ENCODE peak calls at places on chromosomes 4 and X, in ten cellular contexts. One of them, this sample, is unnamed.

GRCh38 chr4:150948069-150948468 is 67.0 kb downstream of the LRBA start:
- DNase-seq in activated CD4-positive, alpha-beta T cell treated with anti-CD3 and anti-CD28 coated beads, Interleukin-2, amount 10 ng/mL, durations not matched to agents 7 days and 5 days: no peak
- DNase-seq in endothelial cell of umbilical vein: no peak
- DNase-seq in caudate nucleus: no peak
- DNase-seq in NCI-H345: no peak
- DNase-seq in GM13976: no peak
- DNase-seq in stimulated activated CD8-positive, alpha-beta memory T cell treated with anti-CD3 and anti-CD28 coated beads, Interleukin-12 subunit alpha, Interleukin-12 subunit beta, amount 100 ng/mL, for 4 hours: no peak
- DNase-seq in COLO829: no peak
- DNase-seq in activated naive CD8-positive, alpha-beta T cell treated with anti-CD3 and anti-CD28 coated beads, Interleukin-2, amount 10 ng/mL, durations not matched to agents 7 days and 5 days: no peak
- DNase-seq in esophagus muscularis mucosa: no peak
- DNase-seq in this sample: no peak

GRCh38 chr4:17633600-17633999 is 19.2 kb downstream of the MED28 start:
- DNase-seq in NCI-H345: no peak
- DNase-seq in caudate nucleus: no peak
- DNase-seq in esophagus muscularis mucosa: no peak
- DNase-seq in stimulated activated CD8-positive, alpha-beta memory T cell treated with anti-CD3 and anti-CD28 coated beads, Interleukin-12 subunit alpha, Interleukin-12 subunit beta, amount 100 ng/mL, for 4 hours: no peak
- DNase-seq in endothelial cell of umbilical vein: no peak
- DNase-seq in COLO829: no peak
- DNase-seq in activated naive CD8-positive, alpha-beta T cell treated with anti-CD3 and anti-CD28 coated beads, Interleukin-2, amount 10 ng/mL, durations not matched to agents 7 days and 5 days: no peak
- DNase-seq in activated CD4-positive, alpha-beta T cell treated with anti-CD3 and anti-CD28 coated beads, Interleukin-2, amount 10 ng/mL, durations not matched to agents 7 days and 5 days: no peak
- DNase-seq in GM13976: no peak
- DNase-seq in this sample: no peak

GRCh38 chrX:154352466-154352865 is 22.0 kb downstream of the FLNA start:
- DNase-seq in NCI-H345: no peak
- DNase-seq in activated CD4-positive, alpha-beta T cell treated with anti-CD3 and anti-CD28 coated beads, Interleukin-2, amount 10 ng/mL, durations not matched to agents 7 days and 5 days: no peak
- DNase-seq in caudate nucleus: no peak
- DNase-seq in GM13976: no peak
- DNase-seq in endothelial cell of umbilical vein: no peak
- DNase-seq in esophagus muscularis mucosa: no peak
- DNase-seq in stimulated activated CD8-positive, alpha-beta memory T cell treated with anti-CD3 and anti-CD28 coated beads, Interleukin-12 subunit alpha, Interleukin-12 subunit beta, amount 100 ng/mL, for 4 hours: no peak
- DNase-seq in COLO829: no peak
- DNase-seq in activated naive CD8-positive, alpha-beta T cell treated with anti-CD3 and anti-CD28 coated beads, Interleukin-2, amount 10 ng/mL, durations not matched to agents 7 days and 5 days: no peak
- DNase-seq in this sample: no peak

GRCh38 chrX:357693-358471 is 28.8 kb downstream of the PPP2R3B start:
- DNase-seq in esophagus muscularis mucosa: no peak
- DNase-seq in activated CD4-positive, alpha-beta T cell treated with anti-CD3 and anti-CD28 coated beads, Interleukin-2, amount 10 ng/mL, durations not matched to agents 7 days and 5 days: peak
- DNase-seq in activated naive CD8-positive, alpha-beta T cell treated with anti-CD3 and anti-CD28 coated beads, Interleukin-2, amount 10 ng/mL, durations not matched to agents 7 days and 5 days: peak
- DNase-seq in endothelial cell of umbilical vein: peak
- DNase-seq in GM13976: no peak
- DNase-seq in caudate nucleus: no peak
- DNase-seq in COLO829: no peak
- DNase-seq in stimulated activated CD8-positive, alpha-beta memory T cell treated with anti-CD3 and anti-CD28 coated beads, Interleukin-12 subunit alpha, Interleukin-12 subunit beta, amount 100 ng/mL, for 4 hours: no peak
- DNase-seq in NCI-H345: no peak
- DNase-seq in this sample: no peak

GRCh38 chrX:40544343-40545250 is 36.2 kb upstream of the ATP6AP2 start:
- DNase-seq in activated CD4-positive, alpha-beta T cell treated with anti-CD3 and anti-CD28 coated beads, Interleukin-2, amount 10 ng/mL, durations not matched to agents 7 days and 5 days: no peak
- DNase-seq in NCI-H345: no peak
- DNase-seq in stimulated activated CD8-positive, alpha-beta memory T cell treated with anti-CD3 and anti-CD28 coated beads, Interleukin-12 subunit alpha, Interleukin-12 subunit beta, amount 100 ng/mL, for 4 hours: no peak
- DNase-seq in caudate nucleus: no peak
- DNase-seq in COLO829: no peak
- DNase-seq in esophagus muscularis mucosa: no peak
- DNase-seq in activated naive CD8-positive, alpha-beta T cell treated with anti-CD3 and anti-CD28 coated beads, Interleukin-2, amount 10 ng/mL, durations not matched to agents 7 days and 5 days: no peak
- DNase-seq in GM13976: no peak
- DNase-seq in endothelial cell of umbilical vein: peak
- DNase-seq in this sample: no peak

GRCh38 chr4:24932831-24933230 is 20.0 kb upstream of the CCDC149 start:
- DNase-seq in GM13976: no peak
- DNase-seq in caudate nucleus: no peak
- DNase-seq in COLO829: peak
- DNase-seq in activated naive CD8-positive, alpha-beta T cell treated with anti-CD3 and anti-CD28 coated beads, Interleukin-2, amount 10 ng/mL, durations not matched to agents 7 days and 5 days: no peak
- DNase-seq in stimulated activated CD8-positive, alpha-beta memory T cell treated with anti-CD3 and anti-CD28 coated beads, Interleukin-12 subunit alpha, Interleukin-12 subunit beta, amount 100 ng/mL, for 4 hours: no peak
- DNase-seq in NCI-H345: no peak
- DNase-seq in endothelial cell of umbilical vein: no peak
- DNase-seq in activated CD4-positive, alpha-beta T cell treated with anti-CD3 and anti-CD28 coated beads, Interleukin-2, amount 10 ng/mL, durations not matched to agents 7 days and 5 days: no peak
- DNase-seq in esophagus muscularis mucosa: no peak
- DNase-seq in this sample: no peak

GRCh38 chr4:65893311-65893710 is 223.0 kb upstream of the EPHA5 start:
- DNase-seq in caudate nucleus: no peak
- DNase-seq in COLO829: no peak
- DNase-seq in GM13976: no peak
- DNase-seq in esophagus muscularis mucosa: no peak
- DNase-seq in activated naive CD8-positive, alpha-beta T cell treated with anti-CD3 and anti-CD28 coated beads, Interleukin-2, amount 10 ng/mL, durations not matched to agents 7 days and 5 days: no peak
- DNase-seq in activated CD4-positive, alpha-beta T cell treated with anti-CD3 and anti-CD28 coated beads, Interleukin-2, amount 10 ng/mL, durations not matched to agents 7 days and 5 days: no peak
- DNase-seq in stimulated activated CD8-positive, alpha-beta memory T cell treated with anti-CD3 and anti-CD28 coated beads, Interleukin-12 subunit alpha, Interleukin-12 subunit beta, amount 100 ng/mL, for 4 hours: no peak
- DNase-seq in endothelial cell of umbilical vein: no peak
- DNase-seq in NCI-H345: no peak
- DNase-seq in this sample: no peak

GRCh38 chr4:138959421-138959820 is 56.2 kb upstream of the NOCT start:
- DNase-seq in activated CD4-positive, alpha-beta T cell treated with anti-CD3 and anti-CD28 coated beads, Interleukin-2, amount 10 ng/mL, durations not matched to agents 7 days and 5 days: no peak
- DNase-seq in GM13976: no peak
- DNase-seq in COLO829: no peak
- DNase-seq in activated naive CD8-positive, alpha-beta T cell treated with anti-CD3 and anti-CD28 coated beads, Interleukin-2, amount 10 ng/mL, durations not matched to agents 7 days and 5 days: no peak
- DNase-seq in stimulated activated CD8-positive, alpha-beta memory T cell treated with anti-CD3 and anti-CD28 coated beads, Interleukin-12 subunit alpha, Interleukin-12 subunit beta, amount 100 ng/mL, for 4 hours: no peak
- DNase-seq in esophagus muscularis mucosa: no peak
- DNase-seq in caudate nucleus: no peak
- DNase-seq in endothelial cell of umbilical vein: no peak
- DNase-seq in NCI-H345: no peak
- DNase-seq in this sample: no peak

GRCh38 chr4:123878976-123879375 is 482.4 kb downstream of the SPRY1 start:
- DNase-seq in NCI-H345: no peak
- DNase-seq in activated naive CD8-positive, alpha-beta T cell treated with anti-CD3 and anti-CD28 coated beads, Interleukin-2, amount 10 ng/mL, durations not matched to agents 7 days and 5 days: no peak
- DNase-seq in COLO829: no peak
- DNase-seq in stimulated activated CD8-positive, alpha-beta memory T cell treated with anti-CD3 and anti-CD28 coated beads, Interleukin-12 subunit alpha, Interleukin-12 subunit beta, amount 100 ng/mL, for 4 hours: no peak
- DNase-seq in caudate nucleus: no peak
- DNase-seq in endothelial cell of umbilical vein: no peak
- DNase-seq in activated CD4-positive, alpha-beta T cell treated with anti-CD3 and anti-CD28 coated beads, Interleukin-2, amount 10 ng/mL, durations not matched to agents 7 days and 5 days: no peak
- DNase-seq in esophagus muscularis mucosa: no peak
- DNase-seq in GM13976: no peak
- DNase-seq in this sample: no peak

GRCh38 chrX:12709047-12709446 is 82.2 kb upstream of the PRPS2 start:
- DNase-seq in caudate nucleus: no peak
- DNase-seq in endothelial cell of umbilical vein: no peak
- DNase-seq in GM13976: no peak
- DNase-seq in stimulated activated CD8-positive, alpha-beta memory T cell treated with anti-CD3 and anti-CD28 coated beads, Interleukin-12 subunit alpha, Interleukin-12 subunit beta, amount 100 ng/mL, for 4 hours: no peak
- DNase-seq in COLO829: no peak
- DNase-seq in activated naive CD8-positive, alpha-beta T cell treated with anti-CD3 and anti-CD28 coated beads, Interleukin-2, amount 10 ng/mL, durations not matched to agents 7 days and 5 days: peak
- DNase-seq in esophagus muscularis mucosa: no peak
- DNase-seq in activated CD4-positive, alpha-beta T cell treated with anti-CD3 and anti-CD28 coated beads, Interleukin-2, amount 10 ng/mL, durations not matched to agents 7 days and 5 days: no peak
- DNase-seq in NCI-H345: no peak
- DNase-seq in this sample: no peak

GRCh38 chr4:53702334-53703266 is 111.3 kb upstream of the LNX1 start:
- DNase-seq in esophagus muscularis mucosa: peak
- DNase-seq in endothelial cell of umbilical vein: peak
- DNase-seq in GM13976: peak
- DNase-seq in activated naive CD8-positive, alpha-beta T cell treated with anti-CD3 and anti-CD28 coated beads, Interleukin-2, amount 10 ng/mL, durations not matched to agents 7 days and 5 days: no peak
- DNase-seq in stimulated activated CD8-positive, alpha-beta memory T cell treated with anti-CD3 and anti-CD28 coated beads, Interleukin-12 subunit alpha, Interleukin-12 subunit beta, amount 100 ng/mL, for 4 hours: no peak
- DNase-seq in NCI-H345: peak
- DNase-seq in activated CD4-positive, alpha-beta T cell treated with anti-CD3 and anti-CD28 coated beads, Interleukin-2, amount 10 ng/mL, durations not matched to agents 7 days and 5 days: peak
- DNase-seq in COLO829: peak
- DNase-seq in caudate nucleus: no peak
- DNase-seq in this sample: peak

GRCh38 chrX:3442685-3443084 is 96.2 kb upstream of the MXRA5 start:
- DNase-seq in stimulated activated CD8-positive, alpha-beta memory T cell treated with anti-CD3 and anti-CD28 coated beads, Interleukin-12 subunit alpha, Interleukin-12 subunit beta, amount 100 ng/mL, for 4 hours: no peak
- DNase-seq in COLO829: no peak
- DNase-seq in caudate nucleus: no peak
- DNase-seq in GM13976: no peak
- DNase-seq in activated CD4-positive, alpha-beta T cell treated with anti-CD3 and anti-CD28 coated beads, Interleukin-2, amount 10 ng/mL, durations not matched to agents 7 days and 5 days: no peak
- DNase-seq in NCI-H345: no peak
- DNase-seq in endothelial cell of umbilical vein: no peak
- DNase-seq in activated naive CD8-positive, alpha-beta T cell treated with anti-CD3 and anti-CD28 coated beads, Interleukin-2, amount 10 ng/mL, durations not matched to agents 7 days and 5 days: no peak
- DNase-seq in esophagus muscularis mucosa: no peak
- DNase-seq in this sample: no peak

GRCh38 chrX:25175743-25176142 is 160.0 kb upstream of the ARX start:
- DNase-seq in stimulated activated CD8-positive, alpha-beta memory T cell treated with anti-CD3 and anti-CD28 coated beads, Interleukin-12 subunit alpha, Interleukin-12 subunit beta, amount 100 ng/mL, for 4 hours: no peak
- DNase-seq in esophagus muscularis mucosa: no peak
- DNase-seq in endothelial cell of umbilical vein: no peak
- DNase-seq in COLO829: no peak
- DNase-seq in NCI-H345: no peak
- DNase-seq in GM13976: no peak
- DNase-seq in activated naive CD8-positive, alpha-beta T cell treated with anti-CD3 and anti-CD28 coated beads, Interleukin-2, amount 10 ng/mL, durations not matched to agents 7 days and 5 days: no peak
- DNase-seq in activated CD4-positive, alpha-beta T cell treated with anti-CD3 and anti-CD28 coated beads, Interleukin-2, amount 10 ng/mL, durations not matched to agents 7 days and 5 days: no peak
- DNase-seq in caudate nucleus: no peak
- DNase-seq in this sample: no peak

GRCh38 chr4:138405439-138405838 is 163.3 kb upstream of the SLC7A11 start:
- DNase-seq in activated CD4-positive, alpha-beta T cell treated with anti-CD3 and anti-CD28 coated beads, Interleukin-2, amount 10 ng/mL, durations not matched to agents 7 days and 5 days: no peak
- DNase-seq in GM13976: peak
- DNase-seq in activated naive CD8-positive, alpha-beta T cell treated with anti-CD3 and anti-CD28 coated beads, Interleukin-2, amount 10 ng/mL, durations not matched to agents 7 days and 5 days: no peak
- DNase-seq in esophagus muscularis mucosa: no peak
- DNase-seq in NCI-H345: no peak
- DNase-seq in stimulated activated CD8-positive, alpha-beta memory T cell treated with anti-CD3 and anti-CD28 coated beads, Interleukin-12 subunit alpha, Interleukin-12 subunit beta, amount 100 ng/mL, for 4 hours: no peak
- DNase-seq in endothelial cell of umbilical vein: peak
- DNase-seq in caudate nucleus: no peak
- DNase-seq in COLO829: no peak
- DNase-seq in this sample: no peak

GRCh38 chrX:133005038-133005437 is 46.6 kb upstream of the HS6ST2 start:
- DNase-seq in NCI-H345: peak
- DNase-seq in COLO829: peak
- DNase-seq in endothelial cell of umbilical vein: peak
- DNase-seq in activated CD4-positive, alpha-beta T cell treated with anti-CD3 and anti-CD28 coated beads, Interleukin-2, amount 10 ng/mL, durations not matched to agents 7 days and 5 days: no peak
- DNase-seq in stimulated activated CD8-positive, alpha-beta memory T cell treated with anti-CD3 and anti-CD28 coated beads, Interleukin-12 subunit alpha, Interleukin-12 subunit beta, amount 100 ng/mL, for 4 hours: no peak
- DNase-seq in caudate nucleus: no peak
- DNase-seq in activated naive CD8-positive, alpha-beta T cell treated with anti-CD3 and anti-CD28 coated beads, Interleukin-2, amount 10 ng/mL, durations not matched to agents 7 days and 5 days: no peak
- DNase-seq in esophagus muscularis mucosa: no peak
- DNase-seq in GM13976: peak
- DNase-seq in this sample: no peak

GRCh38 chr4:76589872-76590846 is 155.1 kb downstream of the SHROOM3 start:
- DNase-seq in COLO829: peak
- DNase-seq in GM13976: no peak
- DNase-seq in activated CD4-positive, alpha-beta T cell treated with anti-CD3 and anti-CD28 coated beads, Interleukin-2, amount 10 ng/mL, durations not matched to agents 7 days and 5 days: no peak
- DNase-seq in caudate nucleus: no peak
- DNase-seq in stimulated activated CD8-positive, alpha-beta memory T cell treated with anti-CD3 and anti-CD28 coated beads, Interleukin-12 subunit alpha, Interleukin-12 subunit beta, amount 100 ng/mL, for 4 hours: no peak
- DNase-seq in activated naive CD8-positive, alpha-beta T cell treated with anti-CD3 and anti-CD28 coated beads, Interleukin-2, amount 10 ng/mL, durations not matched to agents 7 days and 5 days: no peak
- DNase-seq in esophagus muscularis mucosa: no peak
- DNase-seq in NCI-H345: no peak
- DNase-seq in endothelial cell of umbilical vein: no peak
- DNase-seq in this sample: no peak